ENCODE peak calls at places on chromosomes 16 and 17, in seven cellular contexts. V is activated naive CD4-positive, alpha-beta T cell treated with anti-CD3 and anti-CD28 coated beads for 36 hours; G is activated CD4-positive, alpha-beta T cell treated with anti-CD3 and anti-CD28 coated beads, Interleukin-2, amount 50 U/mL, for 1 hour; L is NCI-H748 treated with DMSO at 0.1 percent for 48 hours; P is fibroblast of the aortic adventitia; K is omental fat pad; C is T47D. Z is an unnamed sample.

GRCh38 chr16:89595330-89596060 is 17.9 kb upstream of the DPEP1 start:
- DNase-seq in P (no peak), V (no peak), C (no peak), L (no peak), G (no peak), K (no peak), Z (no peak)

GRCh38 chr16:68860978-68861892 is 17.9 kb downstream of the TANGO6 start:
- DNase-seq in P (no peak), G (no peak), K (no peak), L (no peak), C (no peak), V (no peak), Z (no peak)

GRCh38 chr17:9645858-9646555 is 690 bp downstream of the USP43 start:
- DNase-seq in P (no peak), L (peak), V (peak), G (no peak), C (peak), K (no peak), Z (no peak)

GRCh38 chr17:57293077-57293476 is 36.8 kb downstream of the MSI2 start:
- DNase-seq in V (no peak), L (no peak), P (no peak), K (no peak), C (peak), G (no peak), Z (no peak)

GRCh38 chr17:66357037-66357436 is 54.6 kb downstream of the PRKCA start:
- DNase-seq in K (no peak), P (no peak), C (no peak), G (no peak), L (no peak), V (peak), Z (no peak)

GRCh38 chr17:79023886-79024771 is at the start of gene C1QTNF1:
- DNase-seq in C (peak), L (no peak), P (peak), V (peak), G (peak), K (no peak), Z (no peak)

GRCh38 chr16:30741461-30741914 is 6.7 kb upstream of the PHKG2 start:
- DNase-seq in G (no peak), P (peak), C (peak), V (no peak), K (no peak), L (no peak), Z (peak)

GRCh38 chr17:40559016-40559853 is 6.0 kb downstream of the CCR7 start:
- DNase-seq in L (no peak), P (no peak), G (no peak), K (no peak), C (no peak), V (peak), Z (no peak)

GRCh38 chr16:58026705-58027340 is 1.3 kb downstream of the MMP15 start:
- DNase-seq in K (no peak), C (no peak), P (no peak), G (no peak), V (no peak), L (no peak), Z (no peak)

GRCh38 chr16:22352726-22353125 is 21.7 kb downstream of the CDR2 start:
- DNase-seq in G (no peak), C (no peak), K (no peak), L (no peak), V (no peak), P (no peak), Z (no peak)

GRCh38 chr16:24253192-24253591 is 2.9 kb upstream of the CACNG3 start:
- DNase-seq in P (peak), G (peak), K (no peak), C (peak), V (peak), L (peak), Z (peak)

GRCh38 chr16:55622302-55622701 is 33.5 kb upstream of the SLC6A2 start:
- DNase-seq in L (no peak), C (no peak), G (no peak), P (no peak), K (no peak), V (no peak), Z (no peak)

GRCh38 chr16:10770907-10771306 is 27.3 kb downstream of the NUBP1 start:
- DNase-seq in K (no peak), V (no peak), C (no peak), P (peak), L (no peak), G (no peak), Z (no peak)

GRCh38 chr16:50809561-50809960 is 67.7 kb downstream of the CYLD start:
- DNase-seq in V (no peak), C (no peak), G (no peak), P (no peak), L (no peak), K (no peak), Z (no peak)

GRCh38 chr17:32285770-32286517 is 20.3 kb downstream of the RHBDL3 start:
- DNase-seq in K (no peak), G (no peak), P (no peak), L (no peak), C (no peak), V (no peak), Z (no peak)

GRCh38 chr17:1241904-1242303 is 28.3 kb upstream of the BHLHA9 start:
- DNase-seq in K (no peak), P (peak), G (no peak), C (no peak), V (no peak), L (peak), Z (peak)

GRCh38 chr17:10151667-10152496 is 46.5 kb downstream of the GAS7 start:
- DNase-seq in K (no peak), G (no peak), V (no peak), C (no peak), L (no peak), P (peak), Z (no peak)

GRCh38 chr16:21167360-21167759 is 8.9 kb downstream of the LDAF1 start:
- DNase-seq in G (no peak), V (no peak), K (no peak), P (peak), L (no peak), C (no peak), Z (peak)

GRCh38 chr17:75268931-75269330 is 2.1 kb downstream of the MIF4GD start:
- DNase-seq in P (no peak), C (peak), K (no peak), L (no peak), V (no peak), G (no peak), Z (no peak)

GRCh38 chr17:82879241-82879640 is 39.4 kb upstream of the ZNF750 start:
- DNase-seq in K (no peak), P (no peak), V (no peak), L (no peak), G (no peak), C (no peak), Z (no peak)

GRCh38 chr16:1278456-1278855 is 22.6 kb downstream of the TPSD1 start:
- DNase-seq in C (no peak), V (no peak), P (no peak), L (no peak), G (no peak), K (no peak), Z (no peak)

GRCh38 chr16:69131167-69131748 is 1.1 kb downstream of the CHTF8 start:
- DNase-seq in L (no peak), C (peak), G (no peak), V (peak), K (no peak), P (no peak), Z (no peak)

GRCh38 chr17:57552114-57552601 is 192.9 kb downstream of the CCDC182 start:
- DNase-seq in K (no peak), G (no peak), V (peak), L (no peak), C (no peak), P (no peak), Z (no peak)

GRCh38 chr17:82195675-82196258 is 16.9 kb downstream of the CCDC57 start:
- DNase-seq in V (no peak), L (no peak), G (no peak), P (peak), K (no peak), C (no peak), Z (no peak)

GRCh38 chr17:43976956-43977837 is 23.5 kb upstream of the PYY start:
- DNase-seq in L (no peak), K (no peak), V (no peak), P (no peak), G (no peak), C (no peak), Z (no peak)

GRCh38 chr17:9150407-9151090 is 129.2 kb downstream of the NTN1 start:
- DNase-seq in P (no peak), C (no peak), V (no peak), L (no peak), K (no peak), G (no peak), Z (peak)

GRCh38 chr16:31427441-31428276 is 501 bp downstream of the COX6A2 start:
- DNase-seq in V (peak), L (no peak), P (peak), K (no peak), C (peak), G (peak), Z (peak)

GRCh38 chr17:1485748-1486376 is 6.6 kb downstream of the MYO1C start:
- DNase-seq in G (peak), C (peak), V (peak), L (peak), K (peak), P (peak), Z (peak)

GRCh38 chr17:81831957-81832607 is 1.0 kb downstream of the MCRIP1 start:
- DNase-seq in P (peak), V (peak), K (no peak), L (no peak), G (peak), C (no peak), Z (peak)

GRCh38 chr17:67833946-67834631 is 8.8 kb downstream of the BPTF start:
- DNase-seq in L (no peak), V (no peak), G (no peak), K (no peak), C (no peak), P (no peak), Z (no peak)

GRCh38 chr17:61157246-61157887 is 242.3 kb upstream of the TBX2 start:
- DNase-seq in L (peak), G (no peak), K (no peak), P (peak), V (no peak), C (peak), Z (peak)

Z was measured in AG10803.